ENCODE peak calls at places on chromosomes 12 and 14, in seven cellular contexts. F is NCI-H2081, Z is EL, A is GM04504, L is NCI-H1694 treated with DMSO at 0.1 percent for 48 hours, O is NCI-H1105 treated with DMSO at 0.1 percent for 48 hours, I is fibroblast of mammary gland. T is an unnamed sample.

GRCh38 chr12:90905691-90906370 is 49.1 kb downstream of the CCER1 start:
- DNase-seq in F (no peak), Z (peak), A (no peak), L (no peak), O (no peak), I (peak), T (peak)

GRCh38 chr12:54214553-54215374 is 26.0 kb upstream of the SMUG1 start:
- DNase-seq in F (peak), Z (peak), A (peak), L (peak), O (peak), I (peak), T (peak)

GRCh38 chr14:25350802-25351201 is 300.9 kb upstream of the STXBP6 start:
- DNase-seq in F (no peak), Z (no peak), A (no peak), L (no peak), O (no peak), I (peak), T (no peak)

GRCh38 chr14:84591827-84592540 is 938.0 kb upstream of the FLRT2 start:
- DNase-seq in F (peak), Z (no peak), A (no peak), L (no peak), O (peak), I (no peak), T (peak)

GRCh38 chr12:81692008-81692407 is 67.1 kb downstream of the PPFIA2 start:
- DNase-seq in F (no peak), Z (no peak), A (no peak), L (no peak), O (no peak), I (no peak), T (no peak)

GRCh38 chr12:105330938-105331804 is 680 bp downstream of the C12orf75 start:
- DNase-seq in F (peak), Z (peak), A (no peak), L (no peak), O (peak), I (no peak), T (no peak)

GRCh38 chr14:34766060-34766459 is 51.7 kb upstream of the CFL2 start:
- DNase-seq in F (no peak), Z (no peak), A (no peak), L (no peak), O (no peak), I (no peak), T (no peak)

GRCh38 chr12:105212431-105212830 is 23.5 kb downstream of the APPL2 start:
- DNase-seq in F (no peak), Z (peak), A (peak), L (no peak), O (no peak), I (peak), T (peak)

GRCh38 chr12:83015390-83016225 is 328.9 kb downstream of the TMTC2 start:
- DNase-seq in F (no peak), Z (peak), A (no peak), L (no peak), O (no peak), I (peak), T (peak)

GRCh38 chr14:38791862-38792261 is 311.2 kb downstream of the SEC23A start:
- DNase-seq in F (no peak), Z (no peak), A (no peak), L (no peak), O (no peak), I (no peak), T (no peak)

GRCh38 chr12:104048162-104048561 is 1.8 kb downstream of the GLT8D2 start:
- DNase-seq in F (no peak), Z (no peak), A (no peak), L (no peak), O (no peak), I (no peak), T (no peak)

GRCh38 chr12:89351489-89352241 is 636 bp downstream of the DUSP6 start:
- DNase-seq in F (no peak), Z (peak), A (no peak), L (no peak), O (peak), I (no peak), T (no peak)

GRCh38 chr14:34766611-34767010 is 52.2 kb upstream of the CFL2 start:
- DNase-seq in F (no peak), Z (no peak), A (peak), L (no peak), O (no peak), I (peak), T (peak)

GRCh38 chr12:53122961-53123468 is 19.7 kb downstream of the SOAT2 start:
- DNase-seq in F (no peak), Z (peak), A (no peak), L (no peak), O (no peak), I (peak), T (no peak)

GRCh38 chr12:25283006-25283405 is 32.3 kb upstream of the KRAS start:
- DNase-seq in F (no peak), Z (no peak), A (no peak), L (no peak), O (no peak), I (no peak), T (peak)

GRCh38 chr12:59717436-59717835 is 121.6 kb downstream of the SLC16A7 start:
- DNase-seq in F (no peak), Z (no peak), A (no peak), L (no peak), O (no peak), I (no peak), T (no peak)

GRCh38 chr12:20646239-20646827 is 48.8 kb upstream of the SLCO1C1 start:
- DNase-seq in F (peak), Z (peak), A (peak), L (peak), O (peak), I (peak), T (peak)

GRCh38 chr12:116152268-116152667 is 125.2 kb downstream of the MED13L start:
- DNase-seq in F (no peak), Z (peak), A (no peak), L (no peak), O (no peak), I (peak), T (peak)

GRCh38 chr12:105409881-105410471 is 79.5 kb downstream of the C12orf75 start:
- DNase-seq in F (peak), Z (peak), A (peak), L (peak), O (peak), I (peak), T (peak)

GRCh38 chr12:45655186-45655585 is 74.3 kb upstream of the ARID2 start:
- DNase-seq in F (no peak), Z (no peak), A (no peak), L (peak), O (no peak), I (peak), T (peak)